ENCODE peak calls at places on chromosome 7, in nine cellular contexts. N is activated CD4-positive, CD25-positive, alpha-beta regulatory T cell; C is putamen; G is head of caudate nucleus; V is hypothalamus; S is myocyte; P is AG04450; Y is CD8-positive, alpha-beta memory T cell; E is natural killer cell. T is an unnamed sample.

GRCh38 chr7:46486264-46487206 is 565.5 kb upstream of the IGFBP3 start:
- DNase-seq in N (no peak), C (no peak), G (no peak), V (no peak), S (peak), P (peak), Y (no peak), E (no peak), T (no peak)

GRCh38 chr7:11642841-11643240 is 189.2 kb downstream of the THSD7A start:
- DNase-seq in N (no peak), C (no peak), G (no peak), V (no peak), S (no peak), P (no peak), Y (no peak), E (no peak), T (no peak)

GRCh38 chr7:32516551-32517082 is 21.3 kb downstream of the AVL9 start:
- DNase-seq in N (no peak), C (no peak), G (no peak), V (no peak), S (peak), P (no peak), Y (no peak), E (no peak), T (no peak)

GRCh38 chr7:131511774-131512535 is 44.5 kb downstream of the PODXL start:
- DNase-seq in N (no peak), C (no peak), G (no peak), V (no peak), S (peak), P (no peak), Y (no peak), E (no peak), T (no peak)

GRCh38 chr7:74009719-74010118 is 18.3 kb upstream of the ELN start:
- DNase-seq in N (no peak), C (no peak), G (no peak), V (no peak), S (peak), P (no peak), Y (no peak), E (no peak), T (no peak)

GRCh38 chr7:116836911-116837310 is 25.5 kb upstream of the CAPZA2 start:
- DNase-seq in N (no peak), C (no peak), G (no peak), V (no peak), S (no peak), P (no peak), Y (no peak), E (no peak), T (no peak)

GRCh38 chr7:136687693-136688322 is 180.6 kb upstream of the CHRM2 start:
- DNase-seq in N (no peak), C (no peak), G (no peak), V (no peak), S (peak), P (peak), Y (no peak), E (no peak), T (no peak)

GRCh38 chr7:107993879-107994278 is 9.1 kb downstream of the LAMB1 start:
- DNase-seq in N (no peak), C (peak), G (peak), V (no peak), S (peak), P (no peak), Y (no peak), E (no peak), T (no peak)

GRCh38 chr7:157235357-157236018 is 96.8 kb downstream of the UBE3C start:
- DNase-seq in N (no peak), C (no peak), G (no peak), V (no peak), S (peak), P (no peak), Y (no peak), E (no peak), T (no peak)

GRCh38 chr7:64643567-64643966 is 22.4 kb upstream of the ZNF107 start:
- DNase-seq in N (no peak), C (no peak), G (no peak), V (no peak), S (no peak), P (no peak), Y (no peak), E (no peak), T (no peak)

GRCh38 chr7:92042056-92042737 is 92.1 kb downstream of the CYP51A1 start:
- DNase-seq in N (no peak), C (no peak), G (no peak), V (no peak), S (no peak), P (no peak), Y (no peak), E (no peak), T (no peak)

GRCh38 chr7:151592868-151593486 is 73.3 kb upstream of the RHEB start:
- DNase-seq in N (no peak), C (no peak), G (no peak), V (no peak), S (peak), P (peak), Y (no peak), E (no peak), T (no peak)

GRCh38 chr7:120988591-120989299 is at the start of gene CPED1:
- DNase-seq in N (no peak), C (peak), G (peak), V (peak), S (peak), P (peak), Y (peak), E (peak), T (no peak)

GRCh38 chr7:31327071-31327470 is 13.5 kb downstream of the NEUROD6 start:
- DNase-seq in N (no peak), C (no peak), G (no peak), V (no peak), S (no peak), P (no peak), Y (no peak), E (no peak), T (no peak)

GRCh38 chr7:37916673-37917660 is at the start of gene SFRP4:
- DNase-seq in N (no peak), C (peak), G (peak), V (peak), S (peak), P (no peak), Y (no peak), E (peak), T (peak)

GRCh38 chr7:94907026-94907419 is 371 bp upstream of the PPP1R9A start:
- DNase-seq in N (no peak), C (no peak), G (no peak), V (no peak), S (no peak), P (no peak), Y (no peak), E (no peak), T (no peak)

GRCh38 chr7:133047321-133047720 is 34.6 kb downstream of the CHCHD3 start:
- DNase-seq in N (no peak), C (no peak), G (no peak), V (no peak), S (no peak), P (no peak), Y (no peak), E (no peak), T (no peak)

GRCh38 chr7:31326416-31326815 is 14.1 kb downstream of the NEUROD6 start:
- DNase-seq in N (no peak), C (no peak), G (no peak), V (no peak), S (no peak), P (no peak), Y (no peak), E (no peak), T (no peak)

GRCh38 chr7:106793015-106793651 is 71.9 kb upstream of the PIK3CG start:
- DNase-seq in N (no peak), C (no peak), G (peak), V (no peak), S (no peak), P (no peak), Y (no peak), E (no peak), T (no peak)

GRCh38 chr7:132838313-132838712 is 243.6 kb downstream of the CHCHD3 start:
- DNase-seq in N (no peak), C (no peak), G (no peak), V (no peak), S (no peak), P (no peak), Y (no peak), E (no peak), T (no peak)

GRCh38 chr7:41149576-41149975 is 553.3 kb downstream of the INHBA start:
- DNase-seq in N (no peak), C (no peak), G (no peak), V (no peak), S (no peak), P (no peak), Y (no peak), E (no peak), T (peak)

GRCh38 chr7:57328963-57329362 is 121.0 kb upstream of the ZNF716 start:
- DNase-seq in N (no peak), C (no peak), G (no peak), V (no peak), S (no peak), P (no peak), Y (no peak), E (no peak), T (no peak)

GRCh38 chr7:117148971-117149370 is 173.9 kb downstream of the WNT2 start:
- DNase-seq in N (no peak), C (no peak), G (no peak), V (no peak), S (no peak), P (no peak), Y (no peak), E (no peak), T (no peak)

GRCh38 chr7:108452707-108453106 is 3.5 kb downstream of the NRCAM start:
- DNase-seq in N (no peak), C (peak), G (no peak), V (no peak), S (peak), P (no peak), Y (no peak), E (no peak), T (no peak)

GRCh38 chr7:79770053-79770452 is 316.6 kb upstream of the MAGI2 start:
- DNase-seq in N (no peak), C (no peak), G (no peak), V (no peak), S (no peak), P (no peak), Y (no peak), E (no peak), T (no peak)

GRCh38 chr7:139875821-139876241 is 46.8 kb downstream of the TBXAS1 start:
- DNase-seq in N (no peak), C (no peak), G (no peak), V (no peak), S (no peak), P (no peak), Y (no peak), E (peak), T (no peak)

GRCh38 chr7:44151679-44152355 is 10.7 kb upstream of the MYL7 start:
- DNase-seq in N (no peak), C (no peak), G (no peak), V (no peak), S (no peak), P (no peak), Y (no peak), E (no peak), T (no peak)

GRCh38 chr7:24834150-24834798 is 77.0 kb upstream of the GSDME start:
- DNase-seq in N (no peak), C (peak), G (no peak), V (peak), S (no peak), P (no peak), Y (no peak), E (no peak), T (no peak)

GRCh38 chr7:33145174-33145573 is 15.8 kb downstream of the BBS9 start:
- DNase-seq in N (no peak), C (no peak), G (no peak), V (no peak), S (no peak), P (no peak), Y (no peak), E (no peak), T (no peak)

GRCh38 chr7:100886936-100887185 is 2.7 kb downstream of the UFSP1 start:
- DNase-seq in N (no peak), C (no peak), G (no peak), V (no peak), S (no peak), P (no peak), Y (no peak), E (no peak), T (no peak)

GRCh38 chr7:154928136-154929005 is 74.6 kb downstream of the PAXIP1 start:
- DNase-seq in N (no peak), C (peak), G (no peak), V (peak), S (peak), P (peak), Y (peak), E (peak), T (no peak)

GRCh38 chr7:112462236-112462635 is 12.0 kb downstream of the IFRD1 start:
- DNase-seq in N (no peak), C (no peak), G (no peak), V (no peak), S (peak), P (no peak), Y (no peak), E (no peak), T (no peak)

GRCh38 chr7:27153526-27153925 is 1.1 kb upstream of the HOXA3 start:
- DNase-seq in N (no peak), C (no peak), G (no peak), V (no peak), S (no peak), P (no peak), Y (no peak), E (no peak), T (no peak)

T was measured in NCI-H1930.